ENCODE peak calls at places on chromosome 13, in five cellular contexts. L is stomach, Q is lung, A is left ventricle myocardium inferior, O is cardiac muscle cell. H is an unnamed sample.

GRCh38 chr13:45826741-45827140 is 24.8 kb downstream of the SIAH3 start:
- DNase-seq in L (no peak), Q (no peak), A (no peak), O (no peak), H (peak; percentile 44)

GRCh38 chr13:113225515-113225914 is 16.1 kb downstream of the CUL4A start:
- DNase-seq in L (no peak), Q (no peak), A (no peak), O (no peak), H (no peak)

GRCh38 chr13:72255908-72256307 is 388.9 kb upstream of the DACH1 start:
- DNase-seq in L (no peak), Q (no peak), A (no peak), O (peak; percentile 2), H (no peak)

GRCh38 chr13:73307481-73307880 is 248.7 kb downstream of the KLF5 start:
- DNase-seq in L (no peak), Q (no peak), A (no peak), O (no peak), H (no peak)

GRCh38 chr13:57878291-57878690 is 246.7 kb downstream of the PCDH17 start:
- DNase-seq in L (no peak), Q (no peak), A (no peak), O (no peak), H (no peak)

GRCh38 chr13:75469087-75469486 is 12.9 kb downstream of the TBC1D4 start:
- DNase-seq in L (no peak), Q (no peak), A (no peak), O (no peak), H (no peak)

GRCh38 chr13:50518791-50519201 is 324.7 kb downstream of the DLEU7 start:
- DNase-seq in L (no peak), Q (no peak), A (no peak), O (peak; percentile 77), H (no peak)

GRCh38 chr13:23950736-23951510 is 53.6 kb upstream of the C1QTNF9B start:
- DNase-seq in L (no peak), Q (no peak), A (no peak), O (no peak), H (no peak)

GRCh38 chr13:113083402-113084061 is 22.1 kb upstream of the F7 start:
- DNase-seq in L (no peak), Q (peak; percentile 74), A (peak; percentile 76), O (peak; percentile 44), H (no peak)

GRCh38 chr13:51330741-51331140 is 8.8 kb upstream of the SERPINE3 start:
- DNase-seq in L (no peak), Q (no peak), A (no peak), O (peak; percentile 73), H (no peak)

GRCh38 chr13:29684441-29684840 is 89.0 kb upstream of the SLC7A1 start:
- DNase-seq in L (no peak), Q (no peak), A (no peak), O (no peak), H (no peak)

GRCh38 chr13:76832258-76832988 is 53.8 kb downstream of the KCTD12 start:
- DNase-seq in L (no peak), Q (no peak), A (no peak), O (no peak), H (no peak)

GRCh38 chr13:112229992-112230872 is 145.9 kb upstream of the SPACA7 start:
- DNase-seq in L (no peak), Q (no peak), A (no peak), O (no peak), H (no peak)

GRCh38 chr13:75366380-75367280 is 115.3 kb downstream of the TBC1D4 start:
- DNase-seq in L (no peak), Q (no peak), A (no peak), O (no peak), H (no peak)

GRCh38 chr13:113142876-113143275 is 15.6 kb upstream of the PROZ start:
- DNase-seq in L (no peak), Q (no peak), A (no peak), O (no peak), H (peak; percentile 67)

GRCh38 chr13:73399347-73400216 is 340.8 kb downstream of the KLF5 start:
- DNase-seq in L (peak; percentile 68), Q (no peak), A (no peak), O (no peak), H (no peak)

GRCh38 chr13:94416454-94417080 is 62.9 kb downstream of the DCT start:
- DNase-seq in L (no peak), Q (no peak), A (no peak), O (peak; percentile 62), H (no peak)
- TF ChIP-seq CTCF in L (no peak), Q (no peak), A (peak; percentile 47), O (peak; percentile 65), H (no peak)

GRCh38 chr13:26759907-26760834 is at the start of gene GPR12:
- DNase-seq in L (no peak), Q (no peak), A (no peak), O (peak; percentile 27), H (no peak)
- H3K27me3 ChIP-seq in L (peaks cover 6% of the 10 kb centered on the region), Q (peaks cover 4% of the 10 kb centered on the region), A (peaks cover 97% of the 10 kb centered on the region), O (peaks cover 100% of the 10 kb centered on the region), H (no peaks in the 10 kb centered on the region)

GRCh38 chr13:31012285-31013024 is 80.0 kb downstream of the TEX26 start:
- DNase-seq in L (no peak), Q (no peak), A (no peak), O (peak; percentile 52), H (no peak)
- TF ChIP-seq CTCF in L (no peak), Q (no peak), A (no peak), O (peak; percentile 56), H (peak; percentile 6)

DNA sequence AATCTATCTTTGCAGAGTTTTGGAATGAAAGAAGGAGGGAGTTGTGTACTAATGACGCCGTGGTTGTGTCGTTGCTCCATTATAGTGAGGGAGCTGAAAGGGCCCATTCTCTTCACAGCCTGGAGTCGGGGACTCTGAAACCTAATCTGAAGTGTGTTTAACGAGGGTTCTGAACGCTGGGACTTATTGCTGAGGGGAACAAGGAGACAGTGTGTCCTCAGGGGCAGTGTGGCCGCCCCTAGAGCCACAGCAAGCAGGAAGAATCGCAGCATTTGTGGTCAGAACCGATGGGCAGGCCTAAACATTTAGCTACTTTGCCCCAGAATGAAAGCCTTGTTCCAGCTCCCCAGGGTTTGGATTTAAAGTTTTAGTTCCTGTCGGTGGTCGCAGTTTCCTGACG is 156.4 kb upstream of the RNF113B start:
- DNase-seq in L (no peak), Q (no peak), A (no peak), O (no peak), H (peak; percentile 16)
- H3K27me3 ChIP-seq in L (no peaks in the 10 kb centered on the region), Q (no peaks in the 10 kb centered on the region), A (no peaks in the 10 kb centered on the region), O (no peaks in the 10 kb centered on the region), H (no peaks in the 10 kb centered on the region)

GRCh38 chr13:38415233-38415632 is 65.6 kb downstream of the UFM1 start:
- DNase-seq in L (no peak), Q (no peak), A (no peak), O (no peak), H (no peak)
- TF ChIP-seq CTCF in L (no peak), Q (no peak), A (no peak), O (no peak), H (no peak)

GRCh38 chr13:100810991-100811390 is 136.4 kb upstream of the TMTC4 start:
- DNase-seq in L (no peak), Q (no peak), A (no peak), O (no peak), H (no peak)

GRCh38 chr13:100809856-100810255 is 135.3 kb upstream of the TMTC4 start:
- DNase-seq in L (no peak), Q (no peak), A (no peak), O (no peak), H (no peak)

GRCh38 chr13:100808330-100808729 is 133.7 kb upstream of the TMTC4 start:
- DNase-seq in L (no peak), Q (no peak), A (no peak), O (no peak), H (no peak)

GRCh38 chr13:100811431-100811830 is 136.8 kb upstream of the TMTC4 start:
- DNase-seq in L (no peak), Q (no peak), A (no peak), O (no peak), H (no peak)

GRCh38 chr13:100808848-100809247 is 134.3 kb upstream of the TMTC4 start:
- DNase-seq in L (no peak), Q (no peak), A (no peak), O (no peak), H (no peak)
- H3K27me3 ChIP-seq in L (no peaks in the 10 kb centered on the region), Q (no peaks in the 10 kb centered on the region), A (peaks cover 34% of the 10 kb centered on the region), O (peaks cover 60% of the 10 kb centered on the region), H (no peaks in the 10 kb centered on the region)

GRCh38 chr13:48875071-48875470 is 100.6 kb upstream of the FNDC3A start:
- DNase-seq in L (no peak), Q (no peak), A (no peak), O (no peak), H (no peak)

GRCh38 chr13:48876289-48876688 is 99.4 kb upstream of the FNDC3A start:
- DNase-seq in L (no peak), Q (no peak), A (no peak), O (no peak), H (no peak)

GRCh38 chr13:48873081-48873480 is 102.6 kb upstream of the FNDC3A start:
- DNase-seq in L (no peak), Q (no peak), A (no peak), O (no peak), H (no peak)

GRCh38 chr13:48874165-48874564 is 101.5 kb upstream of the FNDC3A start:
- DNase-seq in L (no peak), Q (no peak), A (no peak), O (no peak), H (no peak)

GRCh38 chr13:48873598-48873997 is 102.1 kb upstream of the FNDC3A start:
- DNase-seq in L (no peak), Q (no peak), A (no peak), O (peak; percentile 18), H (no peak)
- TF ChIP-seq CTCF in L (no peak), Q (no peak), A (no peak), O (no peak), H (no peak)